ENCODE peak calls at places on chromosomes 5 and 9, in six cellular contexts. X is hepatocyte, O is H1, R is mammary epithelial cell, L is PC-3, G is HepG2. E is an unnamed sample.

GRCh38 chr5:161549106-161549505 is 2.6 kb upstream of the GABRB2 start:
- DNase-seq in R (no peak), G (no peak), L (no peak), X (peak), O (no peak), E (peak)

GRCh38 chr5:6723122-6723885 is 10.1 kb downstream of the TENT4A start:
- DNase-seq in L (no peak), G (no peak), O (no peak), R (no peak), X (no peak), E (no peak)

GRCh38 chr5:134131578-134132350 is 17.3 kb downstream of the TCF7 start:
- DNase-seq in L (no peak), G (no peak), X (no peak), R (no peak), O (no peak), E (no peak)

GRCh38 chr5:17229308-17229707 is 11.9 kb downstream of the BASP1 start:
- DNase-seq in O (no peak), R (no peak), L (no peak), X (no peak), G (no peak), E (no peak)

GRCh38 chr9:114631166-114631565 is 20.1 kb downstream of the TMEM268 start:
- DNase-seq in R (peak), O (no peak), G (no peak), X (no peak), L (no peak), E (no peak)

GRCh38 chr5:139636975-139637408 is 11.2 kb upstream of the CXXC5 start:
- DNase-seq in O (no peak), L (peak), G (no peak), R (peak), X (peak), E (peak)

GRCh38 chr5:95842955-95843544 is 20.5 kb upstream of the GLRX start:
- DNase-seq in G (peak), R (no peak), L (peak), O (no peak), X (peak), E (peak)

GRCh38 chr9:81394816-81395215 is 294.5 kb downstream of the TLE1 start:
- DNase-seq in X (peak), L (no peak), G (no peak), R (no peak), O (no peak), E (no peak)

GRCh38 chr5:68086857-68087256 is 128.7 kb upstream of the PIK3R1 start:
- DNase-seq in O (no peak), G (no peak), X (no peak), L (no peak), R (no peak), E (peak)

GRCh38 chr5:174204914-174205313 is 159.4 kb downstream of the NSG2 start:
- DNase-seq in O (peak), G (no peak), L (peak), X (peak), R (peak), E (peak)

GRCh38 chr9:133882849-133883248 is 109.3 kb downstream of the VAV2 start:
- DNase-seq in R (no peak), G (no peak), L (no peak), X (no peak), O (no peak), E (no peak)

GRCh38 chr5:176528761-176529115 is 8.5 kb downstream of the RNF44 start:
- DNase-seq in L (no peak), X (no peak), R (no peak), G (no peak), O (no peak), E (no peak)

GRCh38 chr5:6676702-6677101 is 36.5 kb upstream of the TENT4A start:
- DNase-seq in L (peak), O (no peak), R (peak), X (no peak), G (no peak), E (no peak)

GRCh38 chr9:127712851-127713250 is 2.6 kb downstream of the PTRH1 start:
- DNase-seq in R (no peak), X (no peak), G (no peak), L (no peak), O (no peak), E (no peak)

GRCh38 chr9:110110154-110110553 is 97.8 kb downstream of the C9orf152 start:
- DNase-seq in G (no peak), R (no peak), L (no peak), X (no peak), O (no peak), E (no peak)

GRCh38 chr9:137123459-137123819 is 8.9 kb upstream of the DPP7 start:
- DNase-seq in X (no peak), L (no peak), O (no peak), G (no peak), R (no peak), E (no peak)

GRCh38 chr9:27548055-27548741 is 18.6 kb upstream of the MOB3B start:
- DNase-seq in O (no peak), L (peak), X (peak), R (peak), G (no peak), E (peak)

GRCh38 chr9:33164138-33164809 is 2.9 kb downstream of the B4GALT1 start:
- DNase-seq in X (no peak), G (no peak), R (no peak), L (no peak), O (no peak), E (no peak)

GRCh38 chr5:16456103-16456832 is 9.3 kb downstream of the ZNF622 start:
- DNase-seq in R (peak), L (peak), O (no peak), X (peak), G (peak), E (peak)

GRCh38 chr9:32430720-32431119 is 46.3 kb downstream of the ACO1 start:
- DNase-seq in O (no peak), X (no peak), R (peak), L (peak), G (no peak), E (peak)

GRCh38 chr9:36897476-36897875 is 136.6 kb downstream of the PAX5 start:
- DNase-seq in X (no peak), L (no peak), R (no peak), O (no peak), G (no peak), E (no peak)

GRCh38 chr5:83472213-83472507 is 616 bp downstream of the VCAN start:
- DNase-seq in R (no peak), O (no peak), G (no peak), L (peak), X (no peak), E (no peak)

GRCh38 chr5:83470516-83470915 is 1.0 kb upstream of the VCAN start:
- DNase-seq in G (peak), L (no peak), O (no peak), R (no peak), X (no peak), E (no peak)

GRCh38 chr5:83472508-83473343 is 1.2 kb downstream of the VCAN start:
- DNase-seq in G (no peak), L (no peak), O (no peak), X (peak), R (peak), E (no peak)

GRCh38 chr5:83470920-83471404 is 582 bp upstream of the VCAN start:
- DNase-seq in L (peak), G (no peak), X (peak), O (no peak), R (no peak), E (no peak)

GRCh38 chr5:83471405-83472212 is at the start of gene VCAN:
- DNase-seq in L (peak), X (peak), G (no peak), O (no peak), R (peak), E (peak)
- TF ChIP-seq EZH2 in L (no peak), X (no peak), G (no peak), O (no peak), R (no peak), E (no peak)

GRCh38 chr5:54739371-54739770 is 221.8 kb downstream of the SNX18 start:
- DNase-seq in X (no peak), G (no peak), O (no peak), L (no peak), R (no peak), E (no peak)

GRCh38 chr5:54738118-54738972 is 220.8 kb downstream of the SNX18 start:
- DNase-seq in L (peak), R (no peak), X (peak), O (no peak), G (no peak), E (peak)

GRCh38 chr5:54738973-54739367 is 221.4 kb downstream of the SNX18 start:
- DNase-seq in X (no peak), O (no peak), G (no peak), R (no peak), L (no peak), E (no peak)

GRCh38 chr5:54741711-54742110 is 224.2 kb downstream of the SNX18 start:
- DNase-seq in R (no peak), L (no peak), X (no peak), G (no peak), O (no peak), E (no peak)

DNA sequence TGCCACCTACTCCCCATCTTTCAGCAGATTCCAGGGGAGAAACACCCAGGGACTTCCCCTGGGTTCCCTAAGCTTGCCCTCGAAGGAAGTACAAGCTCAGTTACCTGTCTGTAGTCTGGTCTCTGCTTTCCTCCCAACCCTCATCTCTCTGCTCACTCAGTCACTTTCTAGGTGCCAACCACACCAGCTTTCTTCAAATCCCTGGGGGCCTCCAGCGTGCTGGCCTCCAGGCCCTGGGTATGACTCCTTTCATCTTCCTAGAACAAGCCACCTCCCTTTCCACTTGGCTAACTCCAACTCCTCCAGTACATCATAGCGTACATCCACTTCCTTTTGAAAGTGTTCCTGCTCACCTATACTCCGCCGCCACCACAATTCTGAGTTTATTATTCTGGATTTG is 222.6 kb downstream of the SNX18 start:
- DNase-seq in G (no peak), L (no peak), R (no peak), O (no peak), X (no peak), E (no peak)
- H2AFZ ChIP-seq in G (no peak), L (no peak), R (no peak), O (no peak), X (no peak), E (no peak)

GRCh38 chr9:2337131-2337530 is 284.5 kb upstream of the VLDLR start:
- DNase-seq in R (no peak), X (no peak), L (no peak), G (no peak), O (no peak), E (no peak)

GRCh38 chr9:2338770-2339169 is 282.8 kb upstream of the VLDLR start:
- DNase-seq in X (peak), L (peak), R (peak), O (no peak), G (no peak), E (no peak)

GRCh38 chr9:2335260-2335659 is 286.3 kb upstream of the VLDLR start:
- DNase-seq in G (no peak), X (no peak), O (no peak), R (no peak), L (no peak), E (no peak)

GRCh38 chr9:2337602-2338001 is 284.0 kb upstream of the VLDLR start:
- DNase-seq in X (no peak), O (no peak), R (no peak), L (no peak), G (no peak), E (no peak)

GRCh38 chr9:2336055-2336454 is 285.5 kb upstream of the VLDLR start:
- DNase-seq in O (no peak), L (no peak), R (no peak), X (no peak), G (no peak), E (no peak)
- TF ChIP-seq CTCF in O (no peak), L (peak), R (peak), X (peak), G (no peak), E (peak)

DNA sequence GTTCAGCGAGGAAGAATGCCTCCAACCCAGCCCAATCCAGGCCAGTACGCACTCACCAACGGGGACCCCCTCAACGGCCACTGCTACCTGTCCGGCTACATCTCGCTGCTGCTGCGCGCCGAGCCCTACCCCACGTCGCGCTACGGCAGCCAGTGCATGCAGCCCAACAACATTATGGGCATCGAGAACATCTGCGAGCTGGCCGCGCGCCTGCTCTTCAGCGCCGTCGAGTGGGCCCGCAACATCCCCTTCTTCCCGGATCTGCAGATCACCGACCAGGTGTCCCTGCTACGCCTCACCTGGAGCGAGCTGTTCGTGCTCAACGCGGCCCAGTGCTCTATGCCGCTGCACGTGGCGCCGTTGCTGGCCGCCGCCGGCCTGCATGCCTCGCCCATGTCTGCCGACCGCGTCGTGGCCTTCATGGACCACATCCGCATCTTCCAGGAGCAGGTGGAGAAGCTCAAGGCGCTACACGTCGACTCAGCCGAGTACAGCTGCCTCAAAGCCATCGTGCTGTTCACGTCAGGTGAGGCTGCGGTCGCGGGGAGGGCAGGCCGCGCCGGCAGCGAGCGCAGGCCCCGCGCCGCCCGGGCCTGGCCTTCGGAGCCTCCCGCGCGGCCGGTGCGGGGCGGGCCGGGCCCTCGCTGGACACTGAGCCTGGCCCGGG is 5.0 kb downstream of the NR2F1 start:
- DNase-seq in R (no peak), O (no peak), L (no peak), X (no peak), G (no peak), E (no peak)
- TF ChIP-seq EZH2 in R (no peak), O (peak), L (no peak), X (peak), G (no peak), E (no peak)

DNA sequence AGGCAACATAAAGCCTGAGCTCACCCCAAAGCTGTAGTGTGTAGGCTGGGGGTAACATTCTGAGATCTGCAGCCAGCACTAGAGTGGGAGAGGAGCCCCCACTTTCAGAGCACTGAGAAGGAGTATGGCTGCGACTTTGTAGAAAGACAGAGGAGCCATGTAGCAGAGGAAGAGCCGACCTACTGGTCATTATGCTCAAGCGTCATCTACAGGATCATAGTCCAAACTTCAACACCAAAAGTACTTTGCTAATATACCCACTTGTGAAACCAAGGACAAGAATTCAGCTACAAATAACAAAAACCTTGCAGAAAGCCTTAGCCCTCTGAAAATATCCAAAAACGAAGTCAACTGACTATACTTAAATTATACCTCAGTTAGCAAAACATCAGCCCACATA is 330.1 kb downstream of the MAN2A1 start:
- DNase-seq in L (no peak), R (no peak), O (no peak), G (no peak), X (no peak), E (no peak)
- H2AFZ ChIP-seq in L (no peak), R (no peak), O (no peak), G (no peak), X (no peak), E (no peak)

GRCh38 chr9:108416321-108416720 is 439.5 kb downstream of the ACTL7B start:
- DNase-seq in X (peak), R (peak), G (peak), O (no peak), L (peak), E (no peak)
- TF ChIP-seq CTCF in X (no peak), R (peak), G (peak), O (no peak), L (peak), E (no peak)

E was measured in astrocyte.